ENCODE peak calls at places on chromosomes 1 and 21, in ten cellular contexts. E is nucleus accumbens; L is pons; W is brain microvascular endothelial cell; S is NCI-H1092; M is LHCN-M2; J is NCI-H460; D is adrenal gland; Y is Caki2; N is effector CD4-positive, alpha-beta T cell. G is an unnamed sample.

GRCh38 chr1:110203021-110203661 is 7.0 kb upstream of the KCNC4 start:
- DNase-seq in E (peak), L (peak), W (peak), S (peak), M (peak), J (peak), D (peak), Y (peak), N (peak), G (peak)

GRCh38 chr1:224430511-224431113 is 4.0 kb downstream of the WDR26 start:
- DNase-seq in E (no peak), L (peak), W (peak), S (no peak), M (peak), J (no peak), D (no peak), Y (peak), N (peak), G (peak)

GRCh38 chr1:180211156-180211859 is 18.8 kb upstream of the LHX4 start:
- DNase-seq in E (no peak), L (no peak), W (no peak), S (no peak), M (no peak), J (no peak), D (no peak), Y (no peak), N (no peak), G (no peak)

GRCh38 chr1:156706647-156707008 is 1.2 kb upstream of the CRABP2 start:
- DNase-seq in E (peak), L (no peak), W (no peak), S (no peak), M (no peak), J (no peak), D (peak), Y (no peak), N (no peak), G (peak)

GRCh38 chr1:75100481-75101092 is 33.6 kb upstream of the LHX8 start:
- DNase-seq in E (no peak), L (no peak), W (no peak), S (no peak), M (no peak), J (no peak), D (no peak), Y (peak), N (no peak), G (peak)

GRCh38 chr1:23370270-23370743 is 671 bp upstream of the ZNF436 start:
- DNase-seq in E (no peak), L (no peak), W (no peak), S (no peak), M (no peak), J (no peak), D (no peak), Y (no peak), N (no peak), G (no peak)

GRCh38 chr21:29717659-29718058 is 222.1 kb downstream of the GRIK1 start:
- DNase-seq in E (no peak), L (no peak), W (no peak), S (no peak), M (no peak), J (no peak), D (no peak), Y (no peak), N (no peak), G (no peak)

GRCh38 chr1:12506581-12507280 is 111.3 kb downstream of the DHRS3 start:
- DNase-seq in E (no peak), L (no peak), W (no peak), S (no peak), M (no peak), J (no peak), D (no peak), Y (no peak), N (no peak), G (no peak)

GRCh38 chr1:55155522-55155921 is 59.6 kb downstream of the USP24 start:
- DNase-seq in E (peak), L (peak), W (no peak), S (no peak), M (no peak), J (no peak), D (peak), Y (peak), N (no peak), G (peak)

GRCh38 chr1:92854386-92854785 is 22.5 kb downstream of the RPL5 start:
- DNase-seq in E (no peak), L (no peak), W (no peak), S (no peak), M (no peak), J (no peak), D (no peak), Y (no peak), N (no peak), G (no peak)

GRCh38 chr1:221497051-221497450 is 244.8 kb downstream of the DUSP10 start:
- DNase-seq in E (no peak), L (no peak), W (no peak), S (no peak), M (no peak), J (no peak), D (no peak), Y (no peak), N (no peak), G (peak)

GRCh38 chr21:16476056-16476850 is 746.5 kb downstream of the USP25 start:
- DNase-seq in E (no peak), L (peak), W (peak), S (no peak), M (peak), J (no peak), D (no peak), Y (no peak), N (no peak), G (no peak)

GRCh38 chr1:67748630-67749029 is 63.6 kb downstream of the GADD45A start:
- DNase-seq in E (no peak), L (no peak), W (peak), S (no peak), M (peak), J (no peak), D (no peak), Y (peak), N (no peak), G (peak)

GRCh38 chr1:43776043-43776761 is 68.9 kb downstream of the ST3GAL3 start:
- DNase-seq in E (no peak), L (no peak), W (peak), S (no peak), M (peak), J (no peak), D (no peak), Y (peak), N (no peak), G (peak)

GRCh38 chr1:156493749-156494148 is 6.8 kb downstream of the MEF2D start:
- DNase-seq in E (no peak), L (no peak), W (no peak), S (no peak), M (no peak), J (no peak), D (no peak), Y (no peak), N (no peak), G (no peak)

GRCh38 chr1:200038987-200039848 is 11.7 kb downstream of the NR5A2 start:
- DNase-seq in E (no peak), L (no peak), W (no peak), S (no peak), M (no peak), J (no peak), D (peak), Y (peak), N (no peak), G (peak)

GRCh38 chr21:38114717-38115333 is 142.0 kb upstream of the KCNJ15 start:
- DNase-seq in E (no peak), L (no peak), W (no peak), S (no peak), M (no peak), J (no peak), D (no peak), Y (no peak), N (no peak), G (no peak)

GRCh38 chr1:198377702-198378101 is 162.8 kb downstream of the ATP6V1G3 start:
- DNase-seq in E (no peak), L (no peak), W (no peak), S (no peak), M (no peak), J (no peak), D (no peak), Y (no peak), N (no peak), G (no peak)

GRCh38 chr1:3672971-3673361 is 20.6 kb downstream of the TP73 start:
- DNase-seq in E (no peak), L (no peak), W (no peak), S (no peak), M (no peak), J (no peak), D (no peak), Y (no peak), N (no peak), G (no peak)

GRCh38 chr1:93446837-93447451 is 974 bp upstream of the FNBP1L start:
- DNase-seq in E (no peak), L (peak), W (no peak), S (peak), M (no peak), J (no peak), D (peak), Y (no peak), N (no peak), G (no peak)